ENCODE peak calls at places on chromosomes 16 and 17, in four cellular contexts. R is Caco-2, T is HFF-Myc, C is keratinocyte. I is an unnamed sample.

GRCh38 chr16:49660647-49661046 is 195.3 kb downstream of the ZNF423 start:
- DNase-seq in R (no peak), T (no peak), C (no peak), I (no peak)

GRCh38 chr16:88454315-88455057 is 1.4 kb downstream of the ZFPM1 start:
- DNase-seq in R (no peak), T (no peak), C (no peak), I (no peak)

GRCh38 chr17:17994271-17994670 is 21.6 kb downstream of the DRC3 start:
- DNase-seq in R (no peak), T (no peak), C (no peak), I (no peak)

GRCh38 chr16:11698271-11698689 is 30.0 kb downstream of the SNN start:
- DNase-seq in R (no peak), T (no peak), C (no peak), I (no peak)

GRCh38 chr16:26365555-26365954 is 673.8 kb downstream of the HS3ST4 start:
- DNase-seq in R (no peak), T (no peak), C (no peak), I (no peak)

GRCh38 chr17:259341-259976 is 78.0 kb upstream of the DOC2B start:
- DNase-seq in R (no peak), T (no peak), C (no peak), I (no peak)

GRCh38 chr16:4026854-4027253 is 89.4 kb downstream of the ADCY9 start:
- DNase-seq in R (no peak), T (no peak), C (no peak), I (no peak)

GRCh38 chr17:51217946-51218345 is 41.9 kb downstream of the MBTD1 start:
- DNase-seq in R (no peak), T (no peak), C (no peak), I (no peak)

GRCh38 chr17:63494300-63494928 is 17.6 kb downstream of the ACE start:
- DNase-seq in R (no peak), T (no peak), C (no peak), I (peak)

GRCh38 chr16:6600167-6600566 is 732.5 kb upstream of the RBFOX1 start:
- DNase-seq in R (no peak), T (no peak), C (no peak), I (no peak)

GRCh38 chr17:7842380-7842949 is 8.4 kb downstream of the KDM6B start:
- DNase-seq in R (no peak), T (no peak), C (no peak), I (no peak)

GRCh38 chr17:80531400-80531799 is 13.2 kb upstream of the RPTOR start:
- DNase-seq in R (no peak), T (no peak), C (no peak), I (no peak)

GRCh38 chr16:56332464-56333079 is 92.8 kb downstream of the AMFR start:
- DNase-seq in R (peak), T (peak), C (no peak), I (no peak)

GRCh38 chr17:60525624-60526514 is at the start of gene APPBP2:
- DNase-seq in R (peak), T (peak), C (peak), I (no peak)

GRCh38 chr16:15401972-15402371 is 6.4 kb downstream of the MPV17L start:
- DNase-seq in R (no peak), T (no peak), C (no peak), I (no peak)

GRCh38 chr16:86836503-86837125 is 258.3 kb downstream of the FOXL1 start:
- DNase-seq in R (no peak), T (peak), C (no peak), I (peak)

GRCh38 chr17:9195961-9196668 is 174.8 kb downstream of the NTN1 start:
- DNase-seq in R (peak), T (no peak), C (no peak), I (no peak)

GRCh38 chr17:68903294-68903693 is 51.9 kb downstream of the ABCA8 start:
- DNase-seq in R (no peak), T (no peak), C (no peak), I (no peak)

GRCh38 chr17:41504126-41504977 is 1.1 kb downstream of the KRT13 start:
- DNase-seq in R (no peak), T (no peak), C (no peak), I (no peak)

GRCh38 chr17:77492446-77493237 is 351.9 kb downstream of the SEC14L1 start:
- DNase-seq in R (no peak), T (no peak), C (no peak), I (no peak)

GRCh38 chr17:70492368-70492767 is 323.0 kb downstream of the KCNJ2 start:
- DNase-seq in R (no peak), T (no peak), C (no peak), I (no peak)

GRCh38 chr16:477287-477686 is 50.2 kb upstream of the CAPN15 start:
- DNase-seq in R (no peak), T (no peak), C (no peak), I (no peak)

GRCh38 chr16:75566040-75566888 is at the start of gene GABARAPL2:
- DNase-seq in R (peak), T (no peak), C (no peak), I (no peak)

GRCh38 chr17:82113941-82114340 is 15.9 kb upstream of the FASN start:
- DNase-seq in R (no peak), T (no peak), C (no peak), I (no peak)

GRCh38 chr16:54282202-54282922 is 4.2 kb downstream of the IRX3 start:
- DNase-seq in R (peak), T (no peak), C (no peak), I (no peak)

GRCh38 chr17:77392376-77393273 is 251.9 kb downstream of the SEC14L1 start:
- DNase-seq in R (peak), T (no peak), C (no peak), I (no peak)

GRCh38 chr16:80034948-80035700 is 434.6 kb upstream of the MAF start:
- DNase-seq in R (no peak), T (no peak), C (no peak), I (no peak)

GRCh38 chr17:62665599-62665998 is 38.1 kb downstream of the MRC2 start:
- DNase-seq in R (no peak), T (no peak), C (no peak), I (no peak)

GRCh38 chr16:22659933-22660332 is 149.2 kb downstream of the NPIPB5 start:
- DNase-seq in R (no peak), T (peak), C (no peak), I (no peak)

DNA sequence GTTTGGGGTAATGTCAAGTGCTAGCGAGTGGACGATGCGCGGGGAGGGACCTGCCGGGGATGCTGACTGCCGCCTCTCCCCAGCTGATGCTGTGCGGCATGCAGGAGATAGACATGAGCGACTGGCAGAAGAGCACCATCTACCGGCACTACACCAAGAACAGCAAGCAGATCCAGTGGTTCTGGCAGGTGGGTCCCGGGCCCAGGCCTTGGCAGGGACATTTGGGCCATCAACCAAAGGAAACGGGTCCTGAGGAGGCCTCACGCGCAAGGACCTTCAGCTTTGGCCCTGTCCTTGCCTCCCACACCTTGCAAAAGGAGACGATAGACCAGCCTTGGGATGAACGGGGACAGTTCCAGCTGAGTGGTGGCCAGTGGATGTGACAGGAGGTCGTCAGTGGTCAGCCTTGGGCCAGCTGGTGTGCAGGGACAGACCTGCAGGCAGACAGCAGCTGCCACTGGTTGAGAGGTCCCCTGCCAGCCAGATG is 13.6 kb upstream of the CLEC18A start:
- DNase-seq in R (peak), T (no peak), C (no peak), I (no peak)
- TF ChIP-seq CTCF in R (peak), T (peak), C (no peak), I (peak)

GRCh38 chr16:52743702-52744101 is 196.8 kb upstream of the TOX3 start:
- DNase-seq in R (no peak), T (no peak), C (no peak), I (no peak)

GRCh38 chr16:52742052-52742451 is 195.1 kb upstream of the TOX3 start:
- DNase-seq in R (no peak), T (no peak), C (no peak), I (no peak)

GRCh38 chr16:52742608-52743007 is 195.7 kb upstream of the TOX3 start:
- DNase-seq in R (no peak), T (no peak), C (no peak), I (no peak)

GRCh38 chr16:52740333-52740732 is 193.4 kb upstream of the TOX3 start:
- DNase-seq in R (no peak), T (no peak), C (no peak), I (no peak)

GRCh38 chr16:52741386-52741785 is 194.4 kb upstream of the TOX3 start:
- DNase-seq in R (no peak), T (no peak), C (no peak), I (no peak)
- H3K4me3 ChIP-seq in R (no peak), T (no peak), C (no peak), I (no peak)

GRCh38 chr17:35063514-35064223 is at the start of gene RFFL:
- DNase-seq in R (peak), T (peak), C (peak), I (peak)
- TF ChIP-seq CTCF in R (peak), T (peak), C (no peak), I (peak)

DNA sequence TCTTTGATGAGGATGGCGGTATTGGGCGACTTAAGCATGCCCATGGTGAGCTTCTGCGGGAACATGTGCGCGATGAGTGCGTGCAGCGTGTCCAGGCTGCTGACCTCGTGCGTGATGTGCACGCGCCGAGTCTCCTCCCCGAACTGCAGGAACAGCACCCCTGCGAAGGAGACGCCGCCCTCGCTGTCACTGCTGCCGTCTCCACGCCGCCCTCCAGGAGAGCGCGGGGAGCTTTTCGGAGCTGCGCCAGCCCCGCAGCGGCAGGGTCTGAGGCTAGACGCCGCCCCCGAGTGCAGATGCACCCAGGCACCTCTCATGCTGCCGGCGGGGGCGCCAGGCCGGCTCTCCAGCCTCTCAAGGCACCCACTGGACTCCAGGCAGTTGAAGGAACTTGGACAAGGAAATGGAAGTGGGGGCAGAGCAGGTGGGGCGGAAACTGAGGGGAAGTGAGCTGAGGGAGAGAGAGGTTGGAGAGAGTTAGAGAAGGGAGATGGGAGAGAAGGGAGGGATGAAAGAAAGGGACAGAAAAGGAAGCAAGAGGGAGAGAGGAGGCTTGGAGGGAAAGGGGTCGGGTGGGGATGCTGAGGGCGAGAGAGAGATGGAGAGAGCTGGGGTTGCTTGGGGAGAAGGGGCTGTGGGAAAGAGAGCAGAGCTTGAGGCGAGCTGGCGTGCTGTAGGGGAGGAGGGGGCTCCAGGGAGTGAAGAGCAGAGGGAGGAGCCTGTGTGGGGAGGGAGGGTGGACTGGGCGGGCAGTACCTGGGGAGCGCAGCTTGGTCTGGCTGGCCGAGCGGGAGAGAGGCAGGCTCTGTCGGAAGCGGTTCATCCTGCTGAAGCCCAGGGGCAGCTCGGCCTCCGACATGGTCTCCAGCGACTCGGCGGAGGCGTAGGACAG is 42.1 kb downstream of the SRCIN1 start:
- DNase-seq in R (no peak), T (no peak), C (no peak), I (no peak)
- H3K4me3 ChIP-seq in R (no peak), T (no peak), C (no peak), I (no peak)

GRCh38 chr17:11144358-11145233 is 96.4 kb upstream of the SHISA6 start:
- DNase-seq in R (peak), T (peak), C (peak), I (no peak)
- TF ChIP-seq CTCF in R (no peak), T (peak), C (peak), I (peak)

GRCh38 chr17:55168970-55169687 is 95.6 kb upstream of the HLF start:
- DNase-seq in R (no peak), T (no peak), C (no peak), I (no peak)
- H3K4me3 ChIP-seq in R (no peak), T (no peak), C (no peak), I (no peak)

GRCh38 chr17:75819116-75819515 is 25.1 kb downstream of the UNC13D start:
- DNase-seq in R (no peak), T (no peak), C (no peak), I (no peak)
- TF ChIP-seq CTCF in R (no peak), T (no peak), C (no peak), I (no peak)

GRCh38 chr17:67108411-67108810 is 64.1 kb downstream of the CACNG1 start:
- DNase-seq in R (no peak), T (no peak), C (no peak), I (no peak)

GRCh38 chr17:67107811-67108210 is 63.5 kb downstream of the CACNG1 start:
- DNase-seq in R (no peak), T (no peak), C (no peak), I (no peak)

GRCh38 chr17:67109111-67109510 is 64.8 kb downstream of the CACNG1 start:
- DNase-seq in R (no peak), T (no peak), C (no peak), I (no peak)

GRCh38 chr17:67110619-67111018 is 66.3 kb downstream of the CACNG1 start:
- DNase-seq in R (no peak), T (no peak), C (no peak), I (no peak)

GRCh38 chr17:67105213-67105612 is 60.9 kb downstream of the CACNG1 start:
- DNase-seq in R (no peak), T (no peak), C (no peak), I (no peak)
- H3K4me3 ChIP-seq in R (no peak), T (no peak), C (no peak), I (no peak)

GRCh38 chr16:77043076-77043475 is 147.9 kb upstream of the MON1B start:
- DNase-seq in R (peak), T (peak), C (no peak), I (peak)
- TF ChIP-seq CTCF in R (no peak), T (peak), C (no peak), I (peak)